ENCODE peak calls at places on chromosomes 2 and 18, in five cellular contexts. W, U, N, R and P are unnamed samples. For H3K4me1, the result is how much of the 10 kb centered on the place peaks cover.

GRCh38 chr2:1556286-1556685 is 143.0 kb downstream of the TPO start:
- DNase-seq in W (no peak), U (no peak), R (no peak), N (no peak), P (no peak)

GRCh38 chr2:72148391-72148974 is 821 bp upstream of the CYP26B1 start:
- DNase-seq in N (no peak), R (no peak), U (peak), W (peak), P (no peak)

GRCh38 chr2:113891265-113891959 is 1.5 kb downstream of the ACTR3 start:
- DNase-seq in R (no peak), U (no peak), W (no peak), N (peak), P (no peak)

GRCh38 chr2:157692768-157693167 is 64.1 kb upstream of the ACVR1C start:
- DNase-seq in U (no peak), W (peak), R (peak), N (peak), P (peak)

GRCh38 chr2:152242787-152243472 is 67.4 kb upstream of the STAM2 start:
- DNase-seq in W (no peak), R (no peak), N (no peak), U (no peak), P (no peak)

GRCh38 chr2:9497017-9497416 is 22.7 kb downstream of the IAH1 start:
- DNase-seq in U (no peak), R (peak), W (no peak), N (no peak), P (no peak)

GRCh38 chr18:48851563-48851962 is 99.2 kb downstream of the SMAD7 start:
- DNase-seq in R (no peak), U (no peak), N (no peak), W (no peak), P (no peak)

GRCh38 chr2:112465373-112465772 is 16.6 kb upstream of the TTL start:
- DNase-seq in U (no peak), N (peak), R (peak), W (no peak), P (peak)

GRCh38 chr2:193847140-193847539 is 1652.4 kb upstream of the TMEFF2 start:
- DNase-seq in U (no peak), W (no peak), N (peak), R (peak), P (peak)

GRCh38 chr2:215420471-215420935 is 15.4 kb downstream of the FN1 start:
- DNase-seq in R (no peak), W (no peak), N (peak), U (no peak), P (no peak)

GRCh38 chr2:96241901-96242611 is 23.7 kb downstream of the TMEM127 start:
- DNase-seq in U (no peak), R (peak), W (peak), N (peak), P (peak)

GRCh38 chr2:191521608-191522208 is 156.2 kb upstream of the NABP1 start:
- DNase-seq in R (peak), N (peak), W (peak), U (no peak), P (no peak)

GRCh38 chr18:72995558-72995957 is 127.8 kb upstream of the NETO1 start:
- DNase-seq in N (no peak), W (no peak), R (peak), U (no peak), P (peak)

GRCh38 chr2:215613265-215613664 is 177.4 kb upstream of the FN1 start:
- DNase-seq in N (peak), W (no peak), R (peak), U (no peak), P (peak)

GRCh38 chr2:152826880-152827279 is 108.5 kb downstream of the ARL6IP6 start:
- DNase-seq in W (no peak), N (no peak), U (no peak), R (peak), P (no peak)

GRCh38 chr2:119066272-119066804 is 92.2 kb downstream of the C1QL2 start:
- DNase-seq in U (no peak), N (no peak), R (peak), W (no peak), P (peak)

GRCh38 chr2:160494243-160494642 is 636 bp upstream of the RBMS1 start:
- DNase-seq in R (peak), U (no peak), N (peak), W (no peak), P (no peak)

GRCh38 chr2:132741754-132742153 is 71.7 kb upstream of the LYPD1 start:
- DNase-seq in W (no peak), U (no peak), R (no peak), N (no peak), P (no peak)

DNA sequence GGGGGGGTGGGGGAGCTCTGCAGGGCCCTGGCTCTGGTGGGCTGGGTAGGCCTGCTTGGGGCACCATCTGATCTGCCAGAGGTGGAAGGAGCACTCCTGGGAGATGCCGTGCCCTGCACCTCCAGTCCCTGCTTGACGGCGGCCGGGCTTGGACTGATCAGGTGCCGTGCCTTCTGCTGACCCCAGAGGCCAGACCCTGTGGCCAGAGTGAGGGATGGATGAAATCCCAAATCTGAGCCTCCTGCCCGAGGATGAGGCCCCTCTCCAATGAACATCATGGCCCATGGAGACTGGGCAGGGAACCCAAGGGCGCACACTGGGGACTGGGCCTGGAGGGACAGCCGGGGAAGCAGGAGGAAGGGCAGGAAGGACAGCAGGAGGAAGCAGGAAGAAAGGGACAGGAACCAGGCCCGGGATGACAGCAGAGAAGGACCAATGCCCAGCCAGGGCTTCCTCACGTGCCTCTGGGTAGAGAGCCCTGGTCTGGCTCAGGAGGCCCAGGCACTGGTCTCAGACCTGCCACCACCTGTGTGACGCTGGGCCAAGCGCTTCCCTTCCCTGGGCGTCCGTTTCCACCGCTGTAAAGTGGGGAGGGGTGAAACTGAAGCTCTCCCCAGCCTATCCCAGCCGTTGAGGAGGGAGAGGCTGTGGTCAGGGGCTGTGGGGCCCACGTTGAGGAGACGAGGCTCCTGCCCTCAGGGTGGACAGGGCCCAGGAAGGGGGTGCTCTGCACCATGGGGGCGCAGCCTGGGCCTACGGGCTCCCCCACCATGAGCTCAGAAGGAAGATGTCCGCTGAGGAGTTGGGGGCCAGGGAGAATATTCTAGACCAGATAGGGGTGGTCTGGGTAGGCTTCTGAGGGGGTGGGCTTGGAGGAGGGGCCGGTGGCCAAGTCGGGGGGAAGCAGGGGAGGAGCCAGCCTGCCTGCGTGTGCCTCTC is 1.0 kb upstream of the GPR35 start:
- DNase-seq in R (no peak), U (peak), W (no peak), N (no peak), P (no peak)
- H3K4me1 ChIP-seq in R (under half), U (under half), W (under half), N (under half), P (under half)

GRCh38 chr18:3268306-3268705 is 6.4 kb downstream of the MYL12B start:
- DNase-seq in N (no peak), U (no peak), W (no peak), R (no peak), P (no peak)
- H3K4me1 ChIP-seq in N (under half), U (under half), W (under half), R (under half), P (half or more)

GRCh38 chr18:7872569-7872968 is 305.5 kb downstream of the PTPRM start:
- DNase-seq in N (peak), U (no peak), R (peak), W (no peak), P (no peak)
- H3K4me1 ChIP-seq in N (under half), U (under half), R (under half), W (under half), P (under half)

DNA sequence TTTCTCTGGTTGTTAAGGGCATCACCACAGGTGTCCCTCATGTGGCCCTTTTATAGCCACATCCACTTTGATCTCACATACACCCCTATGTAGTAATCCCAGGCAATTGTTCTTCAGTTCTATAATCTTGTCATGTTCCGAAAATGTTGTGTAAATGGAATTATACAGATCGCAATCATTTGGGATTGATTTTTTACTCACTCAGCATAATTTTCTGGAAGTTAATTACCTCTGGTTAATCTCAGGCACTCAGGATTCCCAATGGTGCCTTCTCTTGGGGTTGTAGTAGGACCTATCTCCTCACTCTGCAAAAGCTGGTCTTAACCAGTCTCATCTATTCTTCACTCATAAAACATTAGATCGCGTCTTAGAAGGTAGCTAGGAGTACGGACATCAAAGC is 1549.6 kb upstream of the DDX18 start:
- DNase-seq in U (no peak), W (no peak), N (no peak), R (no peak), P (no peak)
- H3K4me1 ChIP-seq in U (under half), W (under half), N (under half), R (under half), P (under half)

GRCh38 chr2:197189770-197190434 is 120.7 kb downstream of the ANKRD44 start:
- DNase-seq in R (no peak), W (no peak), N (no peak), U (no peak), P (no peak)
- H3K4me1 ChIP-seq in R (under half), W (under half), N (under half), U (under half), P (under half)

DNA sequence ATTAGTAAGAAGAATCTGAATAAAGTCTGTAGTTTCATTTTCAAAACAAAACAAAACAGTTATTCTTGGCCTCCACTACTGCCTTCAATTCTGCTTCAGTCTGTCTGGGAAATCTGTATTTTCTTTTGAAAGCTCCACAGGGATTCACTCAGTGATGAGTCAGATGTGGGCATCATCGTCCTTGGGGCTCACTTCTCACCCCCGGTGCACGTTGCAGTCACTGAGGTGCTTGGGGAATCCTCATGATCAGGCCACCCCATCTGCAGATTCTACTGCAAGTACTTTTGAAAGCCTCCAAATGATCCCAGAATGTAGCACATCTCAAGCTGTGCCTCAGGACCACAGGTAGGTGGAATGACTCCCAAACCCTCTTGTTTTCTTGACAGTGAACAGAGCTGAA is 34.3 kb downstream of the LPIN2 start:
- DNase-seq in U (no peak), R (peak), N (peak), W (peak), P (peak)
- H3K4me1 ChIP-seq in U (under half), R (under half), N (under half), W (under half), P (under half)

GRCh38 chr2:36452279-36452678 is 96.7 kb downstream of the CRIM1 start:
- DNase-seq in N (peak), U (no peak), W (no peak), R (peak), P (no peak)
- H3K4me1 ChIP-seq in N (half or more), U (under half), W (under half), R (under half), P (under half)

DNA sequence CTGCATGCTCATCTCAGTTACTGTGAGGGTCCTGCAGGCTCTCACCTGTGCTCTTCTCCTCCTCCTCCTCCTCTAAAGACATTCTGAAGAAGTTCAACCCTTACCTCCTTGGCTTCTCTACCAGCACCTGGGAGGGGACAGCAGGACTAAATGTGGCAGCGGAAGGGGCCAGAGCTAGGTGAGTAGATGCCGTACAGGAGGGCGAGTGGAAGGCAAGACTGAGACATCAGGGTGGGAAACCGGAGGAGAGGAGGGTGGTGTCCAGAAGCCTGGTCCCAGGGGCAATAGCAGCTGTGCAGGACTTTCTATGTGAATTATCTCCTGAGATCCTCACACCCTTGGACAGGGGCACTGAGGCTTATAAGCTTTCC is 124.9 kb downstream of the PLB1 start:
- DNase-seq in U (peak), N (no peak), W (no peak), R (no peak), P (no peak)
- H3K4me1 ChIP-seq in U (under half), N (under half), W (under half), R (half or more), P (under half)